ENCODE peak calls at places on chromosomes 5 and 9, in six cellular contexts. One of them, this sample, is unnamed.

GRCh38 chr5:2204366-2205184 is 321.9 kb upstream of the IRX4 start:
- DNase-seq in Panc1: no peak
- DNase-seq in astrocyte of the cerebellum: no peak
- DNase-seq in sigmoid colon: no peak
- DNase-seq in GM12865: no peak
- DNase-seq in AG04450: no peak
- DNase-seq in this sample: no peak

GRCh38 chr9:71519098-71519497 is 249.2 kb downstream of the CEMIP2 start:
- DNase-seq in Panc1: no peak
- DNase-seq in astrocyte of the cerebellum: no peak
- DNase-seq in sigmoid colon: no peak
- DNase-seq in GM12865: no peak
- DNase-seq in AG04450: no peak
- DNase-seq in this sample: no peak

GRCh38 chr9:105232207-105232606 is 12.2 kb upstream of the SLC44A1 start:
- DNase-seq in Panc1: no peak
- DNase-seq in astrocyte of the cerebellum: no peak
- DNase-seq in sigmoid colon: no peak
- DNase-seq in GM12865: no peak
- DNase-seq in AG04450: no peak
- DNase-seq in this sample: no peak

GRCh38 chr5:159022178-159022556 is 77.5 kb downstream of the EBF1 start:
- DNase-seq in Panc1: no peak
- DNase-seq in astrocyte of the cerebellum: no peak
- DNase-seq in sigmoid colon: peak; percentile 75
- DNase-seq in GM12865: no peak
- DNase-seq in AG04450: peak; percentile 55
- DNase-seq in this sample: no peak

GRCh38 chr9:129979346-129979745 is 63.6 kb downstream of the FNBP1 start:
- DNase-seq in Panc1: no peak
- DNase-seq in astrocyte of the cerebellum: no peak
- DNase-seq in sigmoid colon: no peak
- DNase-seq in GM12865: no peak
- DNase-seq in AG04450: no peak
- DNase-seq in this sample: no peak

GRCh38 chr5:32222723-32223470 is 48.8 kb upstream of the GOLPH3 start:
- DNase-seq in Panc1: no peak
- DNase-seq in astrocyte of the cerebellum: no peak
- DNase-seq in sigmoid colon: no peak
- DNase-seq in GM12865: no peak
- DNase-seq in AG04450: no peak
- DNase-seq in this sample: no peak

GRCh38 chr9:120914953-120915352 is 11.6 kb downstream of the TRAF1 start:
- DNase-seq in Panc1: no peak
- DNase-seq in astrocyte of the cerebellum: no peak
- DNase-seq in sigmoid colon: no peak
- DNase-seq in GM12865: no peak
- DNase-seq in AG04450: no peak
- DNase-seq in this sample: no peak

GRCh38 chr5:36523931-36524330 is 82.5 kb upstream of the SLC1A3 start:
- DNase-seq in Panc1: no peak
- DNase-seq in astrocyte of the cerebellum: peak; percentile 57
- DNase-seq in sigmoid colon: no peak
- DNase-seq in GM12865: no peak
- DNase-seq in AG04450: no peak
- DNase-seq in this sample: no peak

GRCh38 chr5:150272531-150272930 is 17.0 kb downstream of the CAMK2A start:
- DNase-seq in Panc1: peak; percentile 24
- DNase-seq in astrocyte of the cerebellum: peak; percentile 29
- DNase-seq in sigmoid colon: no peak
- DNase-seq in GM12865: peak; percentile 40
- DNase-seq in AG04450: no peak
- DNase-seq in this sample: peak; percentile 16

GRCh38 chr9:130518198-130518597 is 61.2 kb upstream of the FUBP3 start:
- DNase-seq in Panc1: no peak
- DNase-seq in astrocyte of the cerebellum: no peak
- DNase-seq in sigmoid colon: no peak
- DNase-seq in GM12865: no peak
- DNase-seq in AG04450: no peak
- DNase-seq in this sample: no peak

GRCh38 chr5:117945261-117945660 is 1043.1 kb downstream of the DTWD2 start:
- DNase-seq in Panc1: no peak
- DNase-seq in astrocyte of the cerebellum: no peak
- DNase-seq in sigmoid colon: no peak
- DNase-seq in GM12865: no peak
- DNase-seq in AG04450: no peak
- DNase-seq in this sample: no peak

GRCh38 chr5:148831590-148832565 is 5.5 kb downstream of the ADRB2 start:
- DNase-seq in Panc1: no peak
- DNase-seq in astrocyte of the cerebellum: no peak
- DNase-seq in sigmoid colon: peak; percentile 66
- DNase-seq in GM12865: peak; percentile 62
- DNase-seq in AG04450: no peak
- DNase-seq in this sample: no peak

GRCh38 chr5:168128154-168128553 is 163.3 kb upstream of the WWC1 start:
- DNase-seq in Panc1: no peak
- DNase-seq in astrocyte of the cerebellum: no peak
- DNase-seq in sigmoid colon: no peak
- DNase-seq in GM12865: no peak
- DNase-seq in AG04450: no peak
- DNase-seq in this sample: no peak

GRCh38 chr9:70119786-70120185 is 76.1 kb downstream of the MAMDC2 start:
- DNase-seq in Panc1: no peak
- DNase-seq in astrocyte of the cerebellum: no peak
- DNase-seq in sigmoid colon: no peak
- DNase-seq in GM12865: no peak
- DNase-seq in AG04450: no peak
- DNase-seq in this sample: no peak

GRCh38 chr9:70123695-70124094 is 80.0 kb downstream of the MAMDC2 start:
- DNase-seq in Panc1: no peak
- DNase-seq in astrocyte of the cerebellum: no peak
- DNase-seq in sigmoid colon: no peak
- DNase-seq in GM12865: no peak
- DNase-seq in AG04450: no peak
- DNase-seq in this sample: no peak

GRCh38 chr9:70117835-70118319 is 74.2 kb downstream of the MAMDC2 start:
- DNase-seq in Panc1: no peak
- DNase-seq in astrocyte of the cerebellum: no peak
- DNase-seq in sigmoid colon: no peak
- DNase-seq in GM12865: no peak
- DNase-seq in AG04450: no peak
- DNase-seq in this sample: no peak

GRCh38 chr9:70121818-70122436 is 78.3 kb downstream of the MAMDC2 start:
- DNase-seq in Panc1: no peak
- DNase-seq in astrocyte of the cerebellum: peak; percentile 64
- DNase-seq in sigmoid colon: no peak
- DNase-seq in GM12865: no peak
- DNase-seq in AG04450: no peak
- DNase-seq in this sample: no peak

GRCh38 chr9:70120834-70121510 is 77.3 kb downstream of the MAMDC2 start:
- DNase-seq in Panc1: no peak
- DNase-seq in astrocyte of the cerebellum: peak; percentile 87
- DNase-seq in sigmoid colon: peak; percentile 89
- DNase-seq in GM12865: no peak
- DNase-seq in AG04450: peak; percentile 85
- DNase-seq in this sample: peak; percentile 69
- TF ChIP-seq CTCF in Panc1: no peak
- TF ChIP-seq CTCF in astrocyte of the cerebellum: peak; percentile 38
- TF ChIP-seq CTCF in sigmoid colon: peak; percentile 14
- TF ChIP-seq CTCF in GM12865: no peak
- TF ChIP-seq CTCF in AG04450: peak; percentile 55
- TF ChIP-seq CTCF in this sample: peak; percentile 53

DNA sequence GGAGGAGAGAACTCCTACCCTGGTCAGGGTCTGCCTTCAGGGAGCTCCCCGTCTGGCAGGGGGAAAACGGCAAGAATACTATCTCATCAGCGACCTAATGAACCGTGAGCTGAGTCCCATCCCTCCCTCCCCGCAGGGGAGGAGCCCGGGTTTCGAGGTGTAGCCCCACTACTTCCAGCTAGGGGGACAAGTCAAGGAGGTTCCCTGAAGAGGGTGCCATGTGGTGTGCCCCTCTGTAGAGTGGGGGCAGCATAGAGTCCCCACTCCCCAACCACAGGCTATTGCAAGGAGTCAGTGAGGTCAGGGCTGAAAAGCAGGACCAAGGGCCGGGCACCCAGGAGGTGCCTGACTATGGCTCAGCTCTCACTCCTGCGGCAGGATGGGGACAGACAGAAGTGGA is 50.9 kb upstream of the RXRA start:
- DNase-seq in Panc1: no peak
- DNase-seq in astrocyte of the cerebellum: no peak
- DNase-seq in sigmoid colon: no peak
- DNase-seq in GM12865: no peak
- DNase-seq in AG04450: no peak
- DNase-seq in this sample: no peak
- TF ChIP-seq CTCF in Panc1: no peak
- TF ChIP-seq CTCF in astrocyte of the cerebellum: no peak
- TF ChIP-seq CTCF in sigmoid colon: no peak
- TF ChIP-seq CTCF in GM12865: no peak
- TF ChIP-seq CTCF in AG04450: no peak
- TF ChIP-seq CTCF in this sample: no peak

DNA sequence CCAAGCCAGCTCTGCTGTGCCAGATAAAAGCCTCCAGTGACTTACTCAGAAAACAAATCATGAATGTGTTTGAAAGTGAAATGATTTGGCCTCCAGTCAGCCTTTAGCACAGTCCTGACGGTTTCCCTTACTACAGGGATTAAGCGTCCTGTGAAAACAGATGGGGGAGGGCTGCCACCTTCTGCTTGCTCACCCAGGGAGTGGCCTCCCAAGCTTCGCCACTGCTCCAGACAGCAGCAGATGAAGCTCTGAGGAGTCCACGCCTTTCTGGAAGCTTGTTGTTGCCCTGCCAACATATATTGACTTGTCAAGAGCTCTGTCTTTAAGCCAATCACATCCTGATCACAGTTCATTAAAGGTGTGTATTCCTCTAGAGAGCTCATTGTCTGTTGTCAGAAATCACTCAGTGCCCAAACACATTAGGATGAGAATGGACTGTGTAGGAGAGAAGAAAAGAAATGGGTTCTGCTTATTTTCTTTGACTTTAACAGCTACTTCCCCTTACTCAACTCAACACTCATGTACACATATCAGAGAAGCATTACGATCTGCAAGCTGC is 4.9 kb upstream of the FYB1 start:
- DNase-seq in Panc1: no peak
- DNase-seq in astrocyte of the cerebellum: no peak
- DNase-seq in sigmoid colon: peak; percentile 64
- DNase-seq in GM12865: no peak
- DNase-seq in AG04450: no peak
- DNase-seq in this sample: no peak
- TF ChIP-seq CTCF in Panc1: no peak
- TF ChIP-seq CTCF in astrocyte of the cerebellum: no peak
- TF ChIP-seq CTCF in sigmoid colon: no peak
- TF ChIP-seq CTCF in GM12865: no peak
- TF ChIP-seq CTCF in AG04450: no peak
- TF ChIP-seq CTCF in this sample: no peak

GRCh38 chr9:133715866-133716563 is 22.1 kb downstream of the SARDH start:
- DNase-seq in Panc1: no peak
- DNase-seq in astrocyte of the cerebellum: no peak
- DNase-seq in sigmoid colon: peak; percentile 61
- DNase-seq in GM12865: no peak
- DNase-seq in AG04450: no peak
- DNase-seq in this sample: no peak
- TF ChIP-seq CTCF in Panc1: peak; percentile 68
- TF ChIP-seq CTCF in astrocyte of the cerebellum: peak; percentile 59
- TF ChIP-seq CTCF in sigmoid colon: no peak
- TF ChIP-seq CTCF in GM12865: peak; percentile 16
- TF ChIP-seq CTCF in AG04450: peak; percentile 52
- TF ChIP-seq CTCF in this sample: peak; percentile 21

This sample was measured in AG09319.